ENCODE peak calls at places on chromosomes 5 and 9, in four cellular contexts. One of them, this sample, is unnamed.

GRCh38 chr9:97570899-97571298 is 62.3 kb downstream of the TSTD2 start:
- DNase-seq in left ventricle myocardium inferior: peak
- DNase-seq in progenitor cell of endocrine pancreas: no peak
- DNase-seq in SK-N-SH: no peak
- DNase-seq in this sample: no peak

GRCh38 chr5:119411935-119412623 is 40.2 kb upstream of the HSD17B4 start:
- DNase-seq in SK-N-SH: peak
- DNase-seq in progenitor cell of endocrine pancreas: peak
- DNase-seq in left ventricle myocardium inferior: peak
- DNase-seq in this sample: peak

GRCh38 chr9:28821240-28821639 is 1248.0 kb upstream of the C9orf72 start:
- DNase-seq in left ventricle myocardium inferior: no peak
- DNase-seq in SK-N-SH: no peak
- DNase-seq in progenitor cell of endocrine pancreas: no peak
- DNase-seq in this sample: no peak

GRCh38 chr5:34475249-34475966 is 180.7 kb upstream of the RAI14 start:
- DNase-seq in left ventricle myocardium inferior: no peak
- DNase-seq in progenitor cell of endocrine pancreas: no peak
- DNase-seq in SK-N-SH: no peak
- DNase-seq in this sample: no peak

GRCh38 chr5:99866740-99867139 is 668.4 kb upstream of the FAM174A start:
- DNase-seq in left ventricle myocardium inferior: no peak
- DNase-seq in SK-N-SH: no peak
- DNase-seq in progenitor cell of endocrine pancreas: no peak
- DNase-seq in this sample: no peak

GRCh38 chr5:180140627-180141006 is 68.4 kb downstream of the RASGEF1C start:
- DNase-seq in SK-N-SH: peak
- DNase-seq in progenitor cell of endocrine pancreas: no peak
- DNase-seq in left ventricle myocardium inferior: no peak
- DNase-seq in this sample: no peak

GRCh38 chr5:124511791-124512190 is 234.6 kb downstream of the ZNF608 start:
- DNase-seq in SK-N-SH: no peak
- DNase-seq in progenitor cell of endocrine pancreas: no peak
- DNase-seq in left ventricle myocardium inferior: no peak
- DNase-seq in this sample: no peak

GRCh38 chr5:146369691-146370090 is 31.1 kb downstream of the POU4F3 start:
- DNase-seq in left ventricle myocardium inferior: no peak
- DNase-seq in SK-N-SH: no peak
- DNase-seq in progenitor cell of endocrine pancreas: no peak
- DNase-seq in this sample: no peak

GRCh38 chr5:94705427-94705826 is 87.0 kb downstream of the SLF1 start:
- DNase-seq in progenitor cell of endocrine pancreas: no peak
- DNase-seq in SK-N-SH: no peak
- DNase-seq in left ventricle myocardium inferior: no peak
- DNase-seq in this sample: no peak

GRCh38 chr5:86757824-86758223 is 140.1 kb downstream of the COX7C start:
- DNase-seq in left ventricle myocardium inferior: no peak
- DNase-seq in SK-N-SH: no peak
- DNase-seq in progenitor cell of endocrine pancreas: no peak
- DNase-seq in this sample: no peak

GRCh38 chr9:100602302-100602930 is 24.5 kb downstream of the CAVIN4 start:
- DNase-seq in progenitor cell of endocrine pancreas: peak
- DNase-seq in left ventricle myocardium inferior: no peak
- DNase-seq in SK-N-SH: peak
- DNase-seq in this sample: peak

GRCh38 chr9:110156902-110157301 is 51.1 kb downstream of the C9orf152 start:
- DNase-seq in progenitor cell of endocrine pancreas: no peak
- DNase-seq in left ventricle myocardium inferior: no peak
- DNase-seq in SK-N-SH: no peak
- DNase-seq in this sample: no peak

GRCh38 chr5:36363101-36363500 is 61.4 kb upstream of the RANBP3L start:
- DNase-seq in progenitor cell of endocrine pancreas: no peak
- DNase-seq in SK-N-SH: no peak
- DNase-seq in left ventricle myocardium inferior: no peak
- DNase-seq in this sample: no peak
- TF ChIP-seq CTCF in progenitor cell of endocrine pancreas: no peak
- TF ChIP-seq CTCF in SK-N-SH: no peak
- TF ChIP-seq CTCF in left ventricle myocardium inferior: no peak
- TF ChIP-seq CTCF in this sample: no peak

GRCh38 chr9:13934411-13934810 is 379.5 kb downstream of the NFIB start:
- DNase-seq in left ventricle myocardium inferior: no peak
- DNase-seq in progenitor cell of endocrine pancreas: no peak
- DNase-seq in SK-N-SH: no peak
- DNase-seq in this sample: no peak
- TF ChIP-seq CTCF in left ventricle myocardium inferior: no peak
- TF ChIP-seq CTCF in progenitor cell of endocrine pancreas: no peak
- TF ChIP-seq CTCF in SK-N-SH: no peak
- TF ChIP-seq CTCF in this sample: no peak

GRCh38 chr5:123117989-123118388 is 28.9 kb downstream of the PRDM6 start:
- DNase-seq in SK-N-SH: no peak
- DNase-seq in left ventricle myocardium inferior: no peak
- DNase-seq in progenitor cell of endocrine pancreas: no peak
- DNase-seq in this sample: no peak

GRCh38 chr5:123116757-123117156 is 27.7 kb downstream of the PRDM6 start:
- DNase-seq in SK-N-SH: no peak
- DNase-seq in progenitor cell of endocrine pancreas: no peak
- DNase-seq in left ventricle myocardium inferior: no peak
- DNase-seq in this sample: no peak

GRCh38 chr5:123122273-123122672 is 33.2 kb downstream of the PRDM6 start:
- DNase-seq in SK-N-SH: no peak
- DNase-seq in progenitor cell of endocrine pancreas: no peak
- DNase-seq in left ventricle myocardium inferior: no peak
- DNase-seq in this sample: no peak

GRCh38 chr5:123119334-123119986 is 30.4 kb downstream of the PRDM6 start:
- DNase-seq in left ventricle myocardium inferior: no peak
- DNase-seq in SK-N-SH: no peak
- DNase-seq in progenitor cell of endocrine pancreas: no peak
- DNase-seq in this sample: peak

DNA sequence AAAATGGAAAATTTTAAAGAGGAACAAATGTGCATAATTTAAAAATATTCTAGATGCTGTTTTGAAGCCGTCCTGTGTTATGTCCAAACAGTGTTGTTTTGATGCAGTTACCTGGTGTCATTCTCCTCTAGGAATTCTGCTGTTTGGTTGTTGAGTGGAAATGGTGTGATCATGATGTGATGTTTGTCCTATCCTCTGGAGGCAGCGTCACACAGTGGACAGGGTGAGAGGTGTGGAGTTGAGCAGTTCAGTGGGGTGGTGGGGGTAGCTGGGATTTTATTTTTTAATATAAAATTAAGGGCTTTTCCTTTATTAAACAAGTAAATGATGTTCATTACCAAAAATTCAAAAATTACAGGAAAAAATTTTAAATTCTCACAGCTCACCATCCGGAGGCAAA is 31.2 kb downstream of the PRDM6 start:
- DNase-seq in SK-N-SH: peak
- DNase-seq in left ventricle myocardium inferior: no peak
- DNase-seq in progenitor cell of endocrine pancreas: no peak
- DNase-seq in this sample: no peak
- TF ChIP-seq CTCF in SK-N-SH: peak
- TF ChIP-seq CTCF in left ventricle myocardium inferior: peak
- TF ChIP-seq CTCF in progenitor cell of endocrine pancreas: peak
- TF ChIP-seq CTCF in this sample: peak

DNA sequence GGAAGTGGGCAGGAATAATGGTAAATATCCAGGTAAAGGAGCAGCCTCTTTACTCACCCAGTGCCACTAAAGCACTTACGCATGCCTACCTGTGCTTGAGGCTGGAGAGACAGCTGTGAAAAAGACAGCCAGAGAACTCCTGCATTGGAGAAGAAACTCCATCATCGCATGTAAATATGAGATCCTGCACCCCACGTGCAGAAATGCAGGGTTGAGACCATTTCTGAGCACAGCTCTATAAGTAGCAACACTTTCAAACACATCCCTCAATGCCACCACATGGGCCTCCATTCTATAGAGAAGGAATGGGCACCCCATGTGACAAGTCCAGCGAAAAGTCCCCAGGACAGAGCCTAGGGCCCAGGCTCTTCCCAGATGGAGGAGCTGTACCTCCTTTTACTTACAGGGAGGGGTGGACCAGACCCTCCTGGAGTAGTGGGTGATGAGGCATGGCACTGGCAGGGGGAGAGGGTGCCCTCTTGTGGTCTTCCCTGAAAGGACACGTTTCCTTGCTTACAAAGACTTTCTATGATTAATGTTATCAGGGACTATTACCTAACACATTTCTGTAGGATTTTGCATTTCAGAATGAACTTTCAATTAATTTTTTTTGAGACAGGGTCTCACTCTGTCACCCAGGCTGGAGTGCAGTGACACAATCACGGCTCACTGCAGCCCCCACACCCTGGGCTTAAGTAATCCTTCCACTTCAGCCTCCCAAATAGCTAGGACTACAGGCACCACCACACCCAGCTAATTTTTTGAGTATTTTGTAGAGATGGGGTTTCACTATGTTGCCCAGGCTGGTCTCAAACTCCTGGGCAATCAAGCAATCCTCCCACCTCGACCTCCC is 55.3 kb upstream of the IL17B start:
- DNase-seq in SK-N-SH: peak
- DNase-seq in left ventricle myocardium inferior: no peak
- DNase-seq in progenitor cell of endocrine pancreas: peak
- DNase-seq in this sample: peak
- TF ChIP-seq CTCF in SK-N-SH: peak
- TF ChIP-seq CTCF in left ventricle myocardium inferior: peak
- TF ChIP-seq CTCF in progenitor cell of endocrine pancreas: peak
- TF ChIP-seq CTCF in this sample: peak

DNA sequence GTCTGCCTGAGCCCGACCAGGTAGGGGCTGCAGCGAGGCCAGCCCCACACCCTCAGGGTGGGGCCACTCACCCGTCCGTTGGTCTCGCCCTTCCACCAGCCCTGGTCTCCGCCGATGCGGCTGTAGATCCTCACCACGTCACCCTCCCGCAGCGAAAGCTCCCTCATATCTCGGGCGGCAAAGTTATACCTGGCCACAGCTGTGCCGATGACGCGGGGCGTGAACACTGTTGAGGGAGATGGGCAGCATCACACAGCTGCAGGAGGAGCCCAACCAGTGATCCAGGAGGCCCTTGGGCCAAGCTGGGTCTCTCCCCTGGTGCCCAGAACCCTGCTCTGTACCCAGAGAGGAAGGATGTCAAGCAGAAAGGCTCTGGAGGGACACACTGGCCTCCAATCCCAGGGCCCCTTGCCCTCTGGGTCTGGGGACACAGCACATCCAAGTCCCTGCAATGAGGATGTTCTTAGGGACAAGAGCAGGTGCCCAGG is 30.3 kb upstream of the SARDH start:
- DNase-seq in left ventricle myocardium inferior: no peak
- DNase-seq in progenitor cell of endocrine pancreas: peak
- DNase-seq in SK-N-SH: no peak
- DNase-seq in this sample: no peak
- TF ChIP-seq CTCF in left ventricle myocardium inferior: no peak
- TF ChIP-seq CTCF in progenitor cell of endocrine pancreas: no peak
- TF ChIP-seq CTCF in SK-N-SH: no peak
- TF ChIP-seq CTCF in this sample: no peak

DNA sequence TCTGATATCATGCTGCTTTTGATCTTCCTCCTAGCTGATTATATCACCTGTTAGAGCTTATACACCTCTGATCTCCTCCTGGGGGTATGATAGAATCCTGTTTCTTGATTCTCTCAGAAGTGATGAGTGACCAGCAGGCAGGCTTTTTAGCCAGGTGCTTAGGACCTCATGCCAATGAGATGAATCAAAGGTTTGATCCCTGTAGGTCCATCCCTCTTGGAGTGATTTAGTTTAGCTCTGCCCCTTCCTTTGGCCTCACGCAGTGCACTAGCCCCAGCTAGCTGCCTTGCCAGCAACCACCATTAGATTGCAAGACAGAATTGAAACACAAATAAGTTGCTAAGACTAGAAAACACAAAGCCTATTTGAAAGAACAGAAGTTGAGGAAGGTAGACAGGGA is 84.4 kb downstream of the ZSWIM6 start:
- DNase-seq in progenitor cell of endocrine pancreas: no peak
- DNase-seq in SK-N-SH: no peak
- DNase-seq in left ventricle myocardium inferior: no peak
- DNase-seq in this sample: no peak
- TF ChIP-seq CTCF in progenitor cell of endocrine pancreas: no peak
- TF ChIP-seq CTCF in SK-N-SH: no peak
- TF ChIP-seq CTCF in left ventricle myocardium inferior: no peak
- TF ChIP-seq CTCF in this sample: no peak

DNA sequence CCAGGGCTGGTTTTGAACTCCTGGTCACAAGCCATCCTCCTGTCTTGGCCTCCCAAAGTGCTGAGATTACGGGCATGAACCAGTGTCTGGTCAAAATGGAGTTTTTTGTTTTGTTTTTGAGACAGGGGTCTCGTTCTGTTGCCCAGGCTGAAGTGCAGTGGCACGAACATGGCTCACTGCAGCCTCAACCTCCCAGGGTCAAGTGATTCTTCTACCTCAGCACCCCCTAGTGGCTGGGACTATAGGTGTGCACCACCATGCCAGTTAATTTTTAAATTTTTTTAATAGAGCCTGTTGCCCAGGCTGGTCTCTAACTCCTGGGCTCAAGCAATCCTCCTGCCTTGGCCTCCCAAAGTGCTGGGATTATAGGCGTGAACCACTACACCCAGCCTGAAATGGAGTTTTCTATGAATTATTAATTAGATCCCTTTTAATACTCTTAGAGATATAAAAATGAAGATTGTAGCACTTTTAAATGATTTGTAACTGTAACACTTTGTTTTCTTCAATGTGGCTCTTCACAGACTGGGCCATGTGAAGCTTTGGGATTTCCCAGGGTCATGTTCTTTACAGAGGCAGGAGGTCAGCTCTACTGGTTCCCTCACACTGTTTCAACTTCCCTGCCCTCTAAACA is 32.6 kb upstream of the SPARC start:
- DNase-seq in progenitor cell of endocrine pancreas: no peak
- DNase-seq in SK-N-SH: no peak
- DNase-seq in left ventricle myocardium inferior: no peak
- DNase-seq in this sample: peak
- TF ChIP-seq CTCF in progenitor cell of endocrine pancreas: peak
- TF ChIP-seq CTCF in SK-N-SH: peak
- TF ChIP-seq CTCF in left ventricle myocardium inferior: peak
- TF ChIP-seq CTCF in this sample: peak

This sample was measured in endothelial cell.